ENCODE peak calls at places on chromosomes 6 and 20, in five cellular contexts. One of them, this sample, is unnamed.

GRCh38 chr6:144990768-144991167 is 705.6 kb downstream of the UTRN start:
- DNase-seq in fibroblast of mammary gland: no peak
- DNase-seq in uterus: no peak
- DNase-seq in cardiac fibroblast: no peak
- DNase-seq in AG10803: no peak
- DNase-seq in this sample: no peak

GRCh38 chr20:41226426-41226825 is 89.1 kb downstream of the PLCG1 start:
- DNase-seq in uterus: no peak
- DNase-seq in fibroblast of mammary gland: no peak
- DNase-seq in AG10803: no peak
- DNase-seq in cardiac fibroblast: no peak
- DNase-seq in this sample: no peak

GRCh38 chr20:15675813-15676484 is 897.3 kb downstream of the KIF16B start:
- DNase-seq in uterus: no peak
- DNase-seq in fibroblast of mammary gland: no peak
- DNase-seq in cardiac fibroblast: no peak
- DNase-seq in AG10803: no peak
- DNase-seq in this sample: no peak

GRCh38 chr20:3734111-3734843 is 1.8 kb downstream of the HSPA12B start:
- DNase-seq in uterus: peak; percentile 51
- DNase-seq in cardiac fibroblast: no peak
- DNase-seq in AG10803: no peak
- DNase-seq in fibroblast of mammary gland: no peak
- DNase-seq in this sample: no peak

GRCh38 chr6:55758156-55758942 is 117.0 kb downstream of the BMP5 start:
- DNase-seq in cardiac fibroblast: peak; percentile 75
- DNase-seq in uterus: no peak
- DNase-seq in AG10803: peak; percentile 70
- DNase-seq in fibroblast of mammary gland: peak; percentile 98
- DNase-seq in this sample: peak; percentile 67

GRCh38 chr6:47414517-47415167 is 62.9 kb upstream of the CD2AP start:
- DNase-seq in cardiac fibroblast: peak; percentile 38
- DNase-seq in uterus: no peak
- DNase-seq in fibroblast of mammary gland: peak; percentile 11
- DNase-seq in AG10803: peak; percentile 51
- DNase-seq in this sample: no peak

GRCh38 chr6:48150701-48151100 is 39.7 kb upstream of the PTCHD4 start:
- DNase-seq in cardiac fibroblast: no peak
- DNase-seq in fibroblast of mammary gland: no peak
- DNase-seq in uterus: no peak
- DNase-seq in AG10803: no peak
- DNase-seq in this sample: no peak

GRCh38 chr6:55778704-55779103 is 96.7 kb downstream of the BMP5 start:
- DNase-seq in fibroblast of mammary gland: no peak
- DNase-seq in uterus: no peak
- DNase-seq in cardiac fibroblast: no peak
- DNase-seq in AG10803: no peak
- DNase-seq in this sample: no peak

GRCh38 chr6:134510121-134510520 is 192.2 kb upstream of the SGK1 start:
- DNase-seq in AG10803: no peak
- DNase-seq in uterus: no peak
- DNase-seq in fibroblast of mammary gland: peak; percentile 76
- DNase-seq in cardiac fibroblast: no peak
- DNase-seq in this sample: peak; percentile 34

GRCh38 chr20:44650777-44651493 is 564 bp downstream of the ADA start:
- DNase-seq in AG10803: no peak
- DNase-seq in cardiac fibroblast: no peak
- DNase-seq in uterus: peak; percentile 38
- DNase-seq in fibroblast of mammary gland: peak; percentile 44
- DNase-seq in this sample: no peak

GRCh38 chr6:166466178-166467122 is 83.7 kb upstream of the MPC1 start:
- DNase-seq in AG10803: peak; percentile 94
- DNase-seq in cardiac fibroblast: peak; percentile 89
- DNase-seq in uterus: peak; percentile 29
- DNase-seq in fibroblast of mammary gland: peak; percentile 90
- DNase-seq in this sample: peak; percentile 59

GRCh38 chr20:17939622-17940446 is 28.8 kb downstream of the SNX5 start:
- DNase-seq in AG10803: no peak
- DNase-seq in cardiac fibroblast: no peak
- DNase-seq in uterus: no peak
- DNase-seq in fibroblast of mammary gland: no peak
- DNase-seq in this sample: no peak

GRCh38 chr6:50471041-50471440 is 242.3 kb upstream of the TFAP2D start:
- DNase-seq in AG10803: no peak
- DNase-seq in uterus: no peak
- DNase-seq in cardiac fibroblast: no peak
- DNase-seq in fibroblast of mammary gland: no peak
- DNase-seq in this sample: no peak

GRCh38 chr6:166351715-166352285 is 9.5 kb upstream of the SFT2D1 start:
- DNase-seq in fibroblast of mammary gland: no peak
- DNase-seq in uterus: no peak
- DNase-seq in AG10803: no peak
- DNase-seq in cardiac fibroblast: peak; percentile 25
- DNase-seq in this sample: no peak

GRCh38 chr6:15336905-15337583 is 91.2 kb downstream of the JARID2 start:
- DNase-seq in AG10803: no peak
- DNase-seq in cardiac fibroblast: no peak
- DNase-seq in uterus: no peak
- DNase-seq in fibroblast of mammary gland: no peak
- DNase-seq in this sample: no peak

GRCh38 chr6:13715444-13715883 is 3.8 kb upstream of the RANBP9 start:
- DNase-seq in fibroblast of mammary gland: peak; percentile 56
- DNase-seq in uterus: no peak
- DNase-seq in cardiac fibroblast: no peak
- DNase-seq in AG10803: peak; percentile 52
- DNase-seq in this sample: no peak

GRCh38 chr20:63769891-63770474 is 30.4 kb downstream of the SLC2A4RG start:
- DNase-seq in fibroblast of mammary gland: no peak
- DNase-seq in AG10803: no peak
- DNase-seq in uterus: no peak
- DNase-seq in cardiac fibroblast: no peak
- DNase-seq in this sample: no peak

GRCh38 chr6:152598421-152598820 is 38.7 kb downstream of the SYNE1 start:
- DNase-seq in fibroblast of mammary gland: peak; percentile 62
- DNase-seq in uterus: no peak
- DNase-seq in cardiac fibroblast: no peak
- DNase-seq in AG10803: peak; percentile 70
- DNase-seq in this sample: no peak

GRCh38 chr6:54111341-54111740 is at the start of gene MLIP:
- DNase-seq in fibroblast of mammary gland: no peak
- DNase-seq in cardiac fibroblast: no peak
- DNase-seq in AG10803: no peak
- DNase-seq in uterus: no peak
- DNase-seq in this sample: no peak

GRCh38 chr20:38406476-38406875 is 28.7 kb downstream of the SNHG17 start:
- DNase-seq in cardiac fibroblast: no peak
- DNase-seq in uterus: no peak
- DNase-seq in AG10803: no peak
- DNase-seq in fibroblast of mammary gland: no peak
- DNase-seq in this sample: no peak

GRCh38 chr6:16333580-16333979 is 95.2 kb downstream of the GMPR start:
- DNase-seq in AG10803: peak; percentile 84
- DNase-seq in fibroblast of mammary gland: peak; percentile 73
- DNase-seq in cardiac fibroblast: peak; percentile 56
- DNase-seq in uterus: peak; percentile 11
- DNase-seq in this sample: no peak

GRCh38 chr6:7062445-7063162 is 45.2 kb upstream of the RREB1 start:
- DNase-seq in fibroblast of mammary gland: no peak
- DNase-seq in cardiac fibroblast: no peak
- DNase-seq in uterus: no peak
- DNase-seq in AG10803: no peak
- DNase-seq in this sample: no peak

GRCh38 chr6:87241304-87241703 is 81.1 kb upstream of the SMIM8 start:
- DNase-seq in AG10803: no peak
- DNase-seq in cardiac fibroblast: no peak
- DNase-seq in uterus: no peak
- DNase-seq in fibroblast of mammary gland: no peak
- DNase-seq in this sample: no peak

GRCh38 chr6:38686270-38687042 is 16.5 kb downstream of the GLO1 start:
- DNase-seq in uterus: no peak
- DNase-seq in fibroblast of mammary gland: no peak
- DNase-seq in cardiac fibroblast: no peak
- DNase-seq in AG10803: peak; percentile 1
- DNase-seq in this sample: no peak

GRCh38 chr6:38687549-38687948 is 15.4 kb downstream of the GLO1 start:
- DNase-seq in cardiac fibroblast: no peak
- DNase-seq in fibroblast of mammary gland: no peak
- DNase-seq in AG10803: no peak
- DNase-seq in uterus: no peak
- DNase-seq in this sample: no peak

GRCh38 chr6:38684904-38685303 is 18.0 kb downstream of the GLO1 start:
- DNase-seq in fibroblast of mammary gland: no peak
- DNase-seq in AG10803: no peak
- DNase-seq in uterus: no peak
- DNase-seq in cardiac fibroblast: no peak
- DNase-seq in this sample: no peak

GRCh38 chr6:38687043-38687353 is 15.9 kb downstream of the GLO1 start:
- DNase-seq in AG10803: no peak
- DNase-seq in cardiac fibroblast: no peak
- DNase-seq in uterus: no peak
- DNase-seq in fibroblast of mammary gland: no peak
- DNase-seq in this sample: no peak

GRCh38 chr6:38688579-38689087 is 14.3 kb downstream of the GLO1 start:
- DNase-seq in uterus: no peak
- DNase-seq in AG10803: no peak
- DNase-seq in fibroblast of mammary gland: no peak
- DNase-seq in cardiac fibroblast: no peak
- DNase-seq in this sample: no peak
- TF ChIP-seq CTCF in uterus: no peak
- TF ChIP-seq CTCF in AG10803: no peak
- TF ChIP-seq CTCF in fibroblast of mammary gland: no peak
- TF ChIP-seq CTCF in cardiac fibroblast: no peak
- TF ChIP-seq CTCF in this sample: no peak

DNA sequence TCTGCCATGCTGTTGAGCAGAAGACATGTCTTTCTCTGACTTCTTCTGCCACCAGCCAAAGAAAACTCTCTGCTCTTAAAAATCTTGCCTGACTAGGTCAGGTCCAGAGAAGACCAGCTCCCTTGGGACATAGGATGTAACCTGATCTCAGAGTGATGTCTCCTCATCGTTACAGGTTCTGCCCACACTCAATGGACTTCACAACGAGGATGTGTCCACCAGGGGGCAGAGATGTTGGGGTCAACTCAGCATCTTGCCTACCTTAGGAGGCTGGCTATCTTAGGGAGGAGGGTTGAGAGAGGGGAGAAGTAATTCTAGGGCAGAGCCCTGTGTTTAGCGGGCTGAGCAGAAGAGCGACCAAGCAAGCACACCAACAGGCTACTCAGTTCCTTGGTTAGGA is 207.6 kb upstream of the CDH4 start:
- DNase-seq in fibroblast of mammary gland: peak; percentile 23
- DNase-seq in cardiac fibroblast: no peak
- DNase-seq in AG10803: no peak
- DNase-seq in uterus: no peak
- DNase-seq in this sample: no peak
- TF ChIP-seq CTCF in fibroblast of mammary gland: peak; percentile 15
- TF ChIP-seq CTCF in cardiac fibroblast: no peak
- TF ChIP-seq CTCF in AG10803: no peak
- TF ChIP-seq CTCF in uterus: no peak
- TF ChIP-seq CTCF in this sample: no peak

GRCh38 chr20:25859649-25860530 is 163.2 kb upstream of the ZNF337 start:
- DNase-seq in uterus: peak; percentile 63
- DNase-seq in fibroblast of mammary gland: peak; percentile 55
- DNase-seq in cardiac fibroblast: peak; percentile 66
- DNase-seq in AG10803: peak; percentile 43
- DNase-seq in this sample: no peak

GRCh38 chr20:25864326-25864970 is 167.8 kb upstream of the ZNF337 start:
- DNase-seq in fibroblast of mammary gland: no peak
- DNase-seq in cardiac fibroblast: no peak
- DNase-seq in AG10803: no peak
- DNase-seq in uterus: no peak
- DNase-seq in this sample: no peak

GRCh38 chr20:25858495-25859425 is 162.1 kb upstream of the ZNF337 start:
- DNase-seq in fibroblast of mammary gland: no peak
- DNase-seq in uterus: no peak
- DNase-seq in AG10803: no peak
- DNase-seq in cardiac fibroblast: no peak
- DNase-seq in this sample: no peak

GRCh38 chr20:25863536-25864325 is 167.1 kb upstream of the ZNF337 start:
- DNase-seq in uterus: no peak
- DNase-seq in fibroblast of mammary gland: no peak
- DNase-seq in cardiac fibroblast: no peak
- DNase-seq in AG10803: no peak
- DNase-seq in this sample: no peak

GRCh38 chr20:25860531-25861150 is 164.0 kb upstream of the ZNF337 start:
- DNase-seq in cardiac fibroblast: no peak
- DNase-seq in AG10803: no peak
- DNase-seq in uterus: no peak
- DNase-seq in fibroblast of mammary gland: no peak
- DNase-seq in this sample: no peak
- TF ChIP-seq CTCF in cardiac fibroblast: no peak
- TF ChIP-seq CTCF in AG10803: no peak
- TF ChIP-seq CTCF in uterus: no peak
- TF ChIP-seq CTCF in fibroblast of mammary gland: no peak
- TF ChIP-seq CTCF in this sample: no peak

GRCh38 chr6:117267766-117268534 is 2.6 kb downstream of the VGLL2 start:
- DNase-seq in cardiac fibroblast: no peak
- DNase-seq in AG10803: no peak
- DNase-seq in uterus: no peak
- DNase-seq in fibroblast of mammary gland: no peak
- DNase-seq in this sample: no peak
- TF ChIP-seq CTCF in cardiac fibroblast: no peak
- TF ChIP-seq CTCF in AG10803: no peak
- TF ChIP-seq CTCF in uterus: no peak
- TF ChIP-seq CTCF in fibroblast of mammary gland: peak; percentile 13
- TF ChIP-seq CTCF in this sample: no peak

DNA sequence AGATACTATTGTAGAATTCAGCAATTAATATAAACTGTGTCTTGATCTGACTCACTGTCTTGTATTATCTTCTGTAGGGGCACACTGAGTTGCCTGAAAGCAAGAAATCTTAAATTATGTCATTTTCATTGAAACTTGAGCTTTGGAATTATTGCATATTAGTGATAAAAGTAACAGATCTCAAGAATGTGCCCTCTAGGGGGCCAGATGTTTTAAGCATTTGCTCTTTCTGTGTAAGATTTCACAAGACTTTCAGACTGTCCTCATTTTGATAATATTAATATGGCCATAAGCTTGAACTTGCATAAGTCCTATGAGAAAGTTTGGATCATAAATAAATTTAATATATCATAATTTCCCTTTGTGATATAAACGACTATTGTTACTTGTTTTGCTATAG is 55.5 kb upstream of the MYO6 start:
- DNase-seq in fibroblast of mammary gland: peak; percentile 43
- DNase-seq in AG10803: peak; percentile 43
- DNase-seq in cardiac fibroblast: peak; percentile 64
- DNase-seq in uterus: no peak
- DNase-seq in this sample: peak; percentile 1
- TF ChIP-seq CTCF in fibroblast of mammary gland: peak; percentile 30
- TF ChIP-seq CTCF in AG10803: peak; percentile 35
- TF ChIP-seq CTCF in cardiac fibroblast: no peak
- TF ChIP-seq CTCF in uterus: no peak
- TF ChIP-seq CTCF in this sample: peak; percentile 32